ENCODE peak calls at places on chromosomes 2 and 18, in nine cellular contexts. One of them, this sample, is unnamed.

GRCh38 chr18:858016-858415 is 46.0 kb upstream of the YES1 start:
- DNase-seq in CD8-positive, alpha-beta memory T cell: no peak
- DNase-seq in colonic mucosa: no peak
- DNase-seq in IMR-90: no peak
- DNase-seq in aorta: no peak
- DNase-seq in cardiac muscle cell: no peak
- DNase-seq in thyroid gland: no peak
- DNase-seq in naive thymus-derived CD4-positive, alpha-beta T cell: no peak
- DNase-seq in stomach: no peak
- DNase-seq in this sample: no peak

GRCh38 chr18:75169411-75169810 is 39.5 kb downstream of the PTGR3 start:
- DNase-seq in colonic mucosa: no peak
- DNase-seq in CD8-positive, alpha-beta memory T cell: no peak
- DNase-seq in IMR-90: no peak
- DNase-seq in aorta: no peak
- DNase-seq in stomach: no peak
- DNase-seq in thyroid gland: no peak
- DNase-seq in naive thymus-derived CD4-positive, alpha-beta T cell: no peak
- DNase-seq in cardiac muscle cell: no peak
- DNase-seq in this sample: no peak

GRCh38 chr2:197878792-197879191 is 74.4 kb downstream of the PLCL1 start:
- DNase-seq in colonic mucosa: no peak
- DNase-seq in IMR-90: no peak
- DNase-seq in stomach: no peak
- DNase-seq in aorta: no peak
- DNase-seq in cardiac muscle cell: peak; percentile 52
- DNase-seq in CD8-positive, alpha-beta memory T cell: no peak
- DNase-seq in thyroid gland: no peak
- DNase-seq in naive thymus-derived CD4-positive, alpha-beta T cell: no peak
- DNase-seq in this sample: no peak

GRCh38 chr2:215356334-215356947 is 44.6 kb downstream of the ATIC start:
- DNase-seq in colonic mucosa: no peak
- DNase-seq in thyroid gland: no peak
- DNase-seq in CD8-positive, alpha-beta memory T cell: no peak
- DNase-seq in stomach: no peak
- DNase-seq in cardiac muscle cell: no peak
- DNase-seq in aorta: no peak
- DNase-seq in naive thymus-derived CD4-positive, alpha-beta T cell: no peak
- DNase-seq in IMR-90: no peak
- DNase-seq in this sample: no peak

GRCh38 chr2:199975297-199975895 is 20.0 kb downstream of the MAIP1 start:
- DNase-seq in naive thymus-derived CD4-positive, alpha-beta T cell: no peak
- DNase-seq in colonic mucosa: no peak
- DNase-seq in aorta: no peak
- DNase-seq in IMR-90: peak; percentile 69
- DNase-seq in cardiac muscle cell: peak; percentile 51
- DNase-seq in thyroid gland: no peak
- DNase-seq in CD8-positive, alpha-beta memory T cell: no peak
- DNase-seq in stomach: no peak
- DNase-seq in this sample: no peak

GRCh38 chr2:47004905-47005495 is 89.4 kb upstream of the MCFD2 start:
- DNase-seq in cardiac muscle cell: no peak
- DNase-seq in naive thymus-derived CD4-positive, alpha-beta T cell: no peak
- DNase-seq in colonic mucosa: no peak
- DNase-seq in thyroid gland: peak; percentile 89
- DNase-seq in IMR-90: no peak
- DNase-seq in aorta: no peak
- DNase-seq in CD8-positive, alpha-beta memory T cell: no peak
- DNase-seq in stomach: no peak
- DNase-seq in this sample: no peak

GRCh38 chr2:37026050-37026449 is 58.1 kb downstream of the HEATR5B start:
- DNase-seq in thyroid gland: no peak
- DNase-seq in colonic mucosa: no peak
- DNase-seq in cardiac muscle cell: peak; percentile 15
- DNase-seq in IMR-90: no peak
- DNase-seq in CD8-positive, alpha-beta memory T cell: no peak
- DNase-seq in naive thymus-derived CD4-positive, alpha-beta T cell: no peak
- DNase-seq in stomach: no peak
- DNase-seq in aorta: no peak
- DNase-seq in this sample: peak; percentile 29

GRCh38 chr2:144479138-144479537 is 40.8 kb downstream of the ZEB2 start:
- DNase-seq in naive thymus-derived CD4-positive, alpha-beta T cell: no peak
- DNase-seq in cardiac muscle cell: peak; percentile 73
- DNase-seq in stomach: no peak
- DNase-seq in CD8-positive, alpha-beta memory T cell: no peak
- DNase-seq in aorta: no peak
- DNase-seq in colonic mucosa: no peak
- DNase-seq in thyroid gland: no peak
- DNase-seq in IMR-90: peak; percentile 59
- DNase-seq in this sample: no peak

GRCh38 chr18:72941001-72941400 is 73.2 kb upstream of the NETO1 start:
- DNase-seq in naive thymus-derived CD4-positive, alpha-beta T cell: no peak
- DNase-seq in cardiac muscle cell: no peak
- DNase-seq in aorta: no peak
- DNase-seq in stomach: no peak
- DNase-seq in colonic mucosa: no peak
- DNase-seq in IMR-90: no peak
- DNase-seq in thyroid gland: no peak
- DNase-seq in CD8-positive, alpha-beta memory T cell: no peak
- DNase-seq in this sample: no peak

GRCh38 chr2:159096896-159097295 is 128.5 kb downstream of the TANC1 start:
- DNase-seq in colonic mucosa: no peak
- DNase-seq in aorta: no peak
- DNase-seq in thyroid gland: no peak
- DNase-seq in IMR-90: no peak
- DNase-seq in stomach: no peak
- DNase-seq in cardiac muscle cell: peak; percentile 61
- DNase-seq in naive thymus-derived CD4-positive, alpha-beta T cell: no peak
- DNase-seq in CD8-positive, alpha-beta memory T cell: no peak
- DNase-seq in this sample: no peak

GRCh38 chr2:17083902-17084301 is 418.3 kb upstream of the CYRIA start:
- DNase-seq in naive thymus-derived CD4-positive, alpha-beta T cell: no peak
- DNase-seq in colonic mucosa: no peak
- DNase-seq in stomach: no peak
- DNase-seq in IMR-90: no peak
- DNase-seq in aorta: no peak
- DNase-seq in thyroid gland: no peak
- DNase-seq in CD8-positive, alpha-beta memory T cell: no peak
- DNase-seq in cardiac muscle cell: no peak
- DNase-seq in this sample: no peak

GRCh38 chr18:22847392-22847791 is 85.7 kb upstream of the RBBP8 start:
- DNase-seq in thyroid gland: peak; percentile 23
- DNase-seq in IMR-90: peak; percentile 51
- DNase-seq in naive thymus-derived CD4-positive, alpha-beta T cell: no peak
- DNase-seq in aorta: no peak
- DNase-seq in cardiac muscle cell: peak; percentile 50
- DNase-seq in colonic mucosa: no peak
- DNase-seq in stomach: no peak
- DNase-seq in CD8-positive, alpha-beta memory T cell: no peak
- DNase-seq in this sample: peak; percentile 15

GRCh38 chr18:24600076-24600654 is 139.7 kb downstream of the HRH4 start:
- DNase-seq in stomach: no peak
- DNase-seq in thyroid gland: no peak
- DNase-seq in aorta: no peak
- DNase-seq in cardiac muscle cell: peak; percentile 76
- DNase-seq in colonic mucosa: peak; percentile 23
- DNase-seq in naive thymus-derived CD4-positive, alpha-beta T cell: peak; percentile 7
- DNase-seq in IMR-90: peak; percentile 75
- DNase-seq in CD8-positive, alpha-beta memory T cell: no peak
- DNase-seq in this sample: peak; percentile 83

GRCh38 chr2:215003001-215003400 is 135.4 kb downstream of the ABCA12 start:
- DNase-seq in IMR-90: peak; percentile 1
- DNase-seq in naive thymus-derived CD4-positive, alpha-beta T cell: no peak
- DNase-seq in stomach: no peak
- DNase-seq in CD8-positive, alpha-beta memory T cell: no peak
- DNase-seq in thyroid gland: no peak
- DNase-seq in colonic mucosa: no peak
- DNase-seq in cardiac muscle cell: peak; percentile 46
- DNase-seq in aorta: no peak
- DNase-seq in this sample: peak; percentile 14

GRCh38 chr2:84971799-84972790 is 1.1 kb downstream of the KCMF1 start:
- DNase-seq in thyroid gland: peak; percentile 66
- DNase-seq in CD8-positive, alpha-beta memory T cell: peak; percentile 83
- DNase-seq in aorta: peak; percentile 85
- DNase-seq in stomach: peak; percentile 57
- DNase-seq in cardiac muscle cell: peak; percentile 56
- DNase-seq in naive thymus-derived CD4-positive, alpha-beta T cell: peak; percentile 76
- DNase-seq in colonic mucosa: peak; percentile 51
- DNase-seq in IMR-90: peak; percentile 42
- DNase-seq in this sample: peak; percentile 72

GRCh38 chr2:320561-320960 is 32.7 kb upstream of the ALKAL2 start:
- DNase-seq in colonic mucosa: no peak
- DNase-seq in CD8-positive, alpha-beta memory T cell: no peak
- DNase-seq in aorta: no peak
- DNase-seq in thyroid gland: no peak
- DNase-seq in IMR-90: no peak
- DNase-seq in cardiac muscle cell: no peak
- DNase-seq in naive thymus-derived CD4-positive, alpha-beta T cell: no peak
- DNase-seq in stomach: no peak
- DNase-seq in this sample: no peak

GRCh38 chr2:223746611-223747010 is 90.8 kb downstream of the AP1S3 start:
- DNase-seq in aorta: no peak
- DNase-seq in colonic mucosa: no peak
- DNase-seq in naive thymus-derived CD4-positive, alpha-beta T cell: no peak
- DNase-seq in CD8-positive, alpha-beta memory T cell: no peak
- DNase-seq in thyroid gland: no peak
- DNase-seq in stomach: no peak
- DNase-seq in IMR-90: no peak
- DNase-seq in cardiac muscle cell: no peak
- DNase-seq in this sample: no peak
- H3K27ac ChIP-seq in aorta: no peak overlapping the region
- H3K27ac ChIP-seq in colonic mucosa: no peak overlapping the region
- H3K27ac ChIP-seq in naive thymus-derived CD4-positive, alpha-beta T cell: no peak overlapping the region
- H3K27ac ChIP-seq in CD8-positive, alpha-beta memory T cell: no peak overlapping the region
- H3K27ac ChIP-seq in thyroid gland: peak overlapping the region; percentile 90
- H3K27ac ChIP-seq in stomach: no peak overlapping the region
- H3K27ac ChIP-seq in IMR-90: no peak overlapping the region
- H3K27ac ChIP-seq in cardiac muscle cell: no peak overlapping the region
- H3K27ac ChIP-seq in this sample: no peak overlapping the region

GRCh38 chr2:113284481-113284880 is 5.8 kb upstream of the PAX8 start:
- DNase-seq in cardiac muscle cell: peak; percentile 16
- DNase-seq in CD8-positive, alpha-beta memory T cell: no peak
- DNase-seq in naive thymus-derived CD4-positive, alpha-beta T cell: no peak
- DNase-seq in stomach: no peak
- DNase-seq in colonic mucosa: no peak
- DNase-seq in IMR-90: peak; percentile 24
- DNase-seq in aorta: no peak
- DNase-seq in thyroid gland: no peak
- DNase-seq in this sample: no peak
- H3K27ac ChIP-seq in cardiac muscle cell: no peak overlapping the region
- H3K27ac ChIP-seq in CD8-positive, alpha-beta memory T cell: no peak overlapping the region
- H3K27ac ChIP-seq in naive thymus-derived CD4-positive, alpha-beta T cell: no peak overlapping the region
- H3K27ac ChIP-seq in stomach: peak overlapping the region; percentile 89
- H3K27ac ChIP-seq in colonic mucosa: peak overlapping the region; percentile 53
- H3K27ac ChIP-seq in IMR-90: peak overlapping the region; percentile 63
- H3K27ac ChIP-seq in aorta: peak overlapping the region; percentile 87
- H3K27ac ChIP-seq in thyroid gland: peak overlapping the region; percentile 99
- H3K27ac ChIP-seq in this sample: no peak overlapping the region

DNA sequence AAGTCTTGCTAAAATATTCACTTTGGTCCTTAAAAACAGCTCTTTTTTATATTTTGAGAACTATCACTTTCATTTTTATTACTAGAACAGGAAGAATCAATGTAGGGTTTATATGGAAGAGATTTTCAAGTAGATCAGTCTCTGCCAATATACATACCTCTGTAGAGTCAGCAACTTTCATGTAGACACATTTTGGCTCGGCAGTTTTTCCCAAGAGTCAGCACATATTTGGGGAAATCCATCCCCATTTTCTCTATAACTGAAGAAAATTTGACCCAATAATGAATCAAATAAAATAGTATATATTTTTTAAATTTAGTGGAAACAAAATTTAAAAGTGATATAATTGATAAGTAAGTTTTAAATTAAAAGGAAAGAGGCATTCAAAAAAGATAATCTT is 329.8 kb upstream of the TFPI start:
- DNase-seq in thyroid gland: no peak
- DNase-seq in naive thymus-derived CD4-positive, alpha-beta T cell: no peak
- DNase-seq in CD8-positive, alpha-beta memory T cell: no peak
- DNase-seq in IMR-90: no peak
- DNase-seq in colonic mucosa: no peak
- DNase-seq in cardiac muscle cell: no peak
- DNase-seq in stomach: no peak
- DNase-seq in aorta: no peak
- DNase-seq in this sample: no peak
- H3K27ac ChIP-seq in thyroid gland: no peak overlapping the region
- H3K27ac ChIP-seq in naive thymus-derived CD4-positive, alpha-beta T cell: no peak overlapping the region
- H3K27ac ChIP-seq in CD8-positive, alpha-beta memory T cell: no peak overlapping the region
- H3K27ac ChIP-seq in IMR-90: no peak overlapping the region
- H3K27ac ChIP-seq in colonic mucosa: no peak overlapping the region
- H3K27ac ChIP-seq in cardiac muscle cell: no peak overlapping the region
- H3K27ac ChIP-seq in stomach: no peak overlapping the region
- H3K27ac ChIP-seq in aorta: no peak overlapping the region
- H3K27ac ChIP-seq in this sample: no peak overlapping the region

GRCh38 chr18:3323900-3324299 is 62.0 kb downstream of the MYL12B start:
- DNase-seq in thyroid gland: no peak
- DNase-seq in colonic mucosa: no peak
- DNase-seq in CD8-positive, alpha-beta memory T cell: no peak
- DNase-seq in naive thymus-derived CD4-positive, alpha-beta T cell: no peak
- DNase-seq in stomach: no peak
- DNase-seq in IMR-90: no peak
- DNase-seq in cardiac muscle cell: peak; percentile 53
- DNase-seq in aorta: no peak
- DNase-seq in this sample: no peak

GRCh38 chr18:3319399-3319798 is 57.5 kb downstream of the MYL12B start:
- DNase-seq in aorta: no peak
- DNase-seq in IMR-90: no peak
- DNase-seq in colonic mucosa: no peak
- DNase-seq in naive thymus-derived CD4-positive, alpha-beta T cell: no peak
- DNase-seq in cardiac muscle cell: no peak
- DNase-seq in thyroid gland: no peak
- DNase-seq in stomach: no peak
- DNase-seq in CD8-positive, alpha-beta memory T cell: no peak
- DNase-seq in this sample: no peak

GRCh38 chr18:3319894-3320438 is 58.0 kb downstream of the MYL12B start:
- DNase-seq in aorta: no peak
- DNase-seq in cardiac muscle cell: no peak
- DNase-seq in naive thymus-derived CD4-positive, alpha-beta T cell: no peak
- DNase-seq in stomach: no peak
- DNase-seq in IMR-90: no peak
- DNase-seq in colonic mucosa: no peak
- DNase-seq in CD8-positive, alpha-beta memory T cell: no peak
- DNase-seq in thyroid gland: no peak
- DNase-seq in this sample: no peak

DNA sequence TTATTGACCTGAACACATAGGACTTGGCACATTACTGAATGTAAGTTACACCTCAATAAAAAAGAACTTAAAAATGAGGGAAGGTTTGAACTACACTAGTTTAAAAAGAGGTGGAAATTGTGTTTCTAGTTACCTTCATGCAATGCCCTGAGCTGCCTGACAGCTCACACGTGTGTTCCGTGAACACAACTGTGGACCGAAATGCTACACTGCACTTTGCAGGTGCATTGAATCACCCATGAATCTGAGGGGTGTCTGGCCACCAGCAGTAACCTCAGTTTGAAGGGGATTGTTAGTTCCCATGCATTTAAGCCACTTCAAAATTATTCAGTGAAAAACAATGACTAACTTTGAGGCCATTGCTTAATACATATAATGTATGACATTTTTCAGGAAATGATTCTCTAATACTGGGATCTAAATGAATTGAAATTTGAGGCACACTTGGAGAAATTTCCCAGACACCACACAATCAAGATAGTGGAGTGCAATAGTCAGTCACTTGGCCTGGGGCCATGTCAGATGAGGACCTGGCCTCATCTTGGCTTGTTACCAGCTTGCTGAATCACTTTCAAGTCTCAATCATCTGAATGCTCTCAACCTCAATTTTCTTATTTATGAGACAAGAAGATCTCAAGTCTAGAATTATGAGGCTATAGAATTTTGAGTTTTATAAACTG is 59.3 kb downstream of the MYL12B start:
- DNase-seq in naive thymus-derived CD4-positive, alpha-beta T cell: no peak
- DNase-seq in IMR-90: peak; percentile 96
- DNase-seq in cardiac muscle cell: peak; percentile 97
- DNase-seq in colonic mucosa: no peak
- DNase-seq in stomach: no peak
- DNase-seq in aorta: no peak
- DNase-seq in thyroid gland: peak; percentile 63
- DNase-seq in CD8-positive, alpha-beta memory T cell: no peak
- DNase-seq in this sample: no peak
- H3K27ac ChIP-seq in naive thymus-derived CD4-positive, alpha-beta T cell: no peak overlapping the region
- H3K27ac ChIP-seq in IMR-90: no peak overlapping the region
- H3K27ac ChIP-seq in cardiac muscle cell: no peak overlapping the region
- H3K27ac ChIP-seq in colonic mucosa: no peak overlapping the region
- H3K27ac ChIP-seq in stomach: no peak overlapping the region
- H3K27ac ChIP-seq in aorta: no peak overlapping the region
- H3K27ac ChIP-seq in thyroid gland: no peak overlapping the region
- H3K27ac ChIP-seq in CD8-positive, alpha-beta memory T cell: no peak overlapping the region
- H3K27ac ChIP-seq in this sample: no peak overlapping the region